ENCODE peak calls at places on chromosome 5, in nine cellular contexts. A is HCT116, K is stomach, N is Peyer's patch, L is tibial nerve, O is right lobe of liver, H is HepG2, E is uterus, F is ovary. S is an unnamed sample.

GRCh38 chr5:131810510-131811249 is 13.9 kb upstream of the FNIP1 start:
- DNase-seq in A (peak), K (no peak), N (no peak), L (no peak), O (no peak), H (peak), E (no peak), F (no peak), S (no peak)

GRCh38 chr5:124825250-124825982 is 79.0 kb upstream of the ZNF608 start:
- DNase-seq in A (no peak), K (no peak), N (peak), L (no peak), O (no peak), H (no peak), E (no peak), F (no peak), S (no peak)

GRCh38 chr5:123088031-123088805 is 823 bp upstream of the PRDM6 start:
- DNase-seq in A (no peak), K (no peak), N (no peak), L (no peak), O (no peak), H (peak), E (no peak), F (no peak), S (peak)

GRCh38 chr5:159965031-159965837 is 43.7 kb upstream of the TTC1 start:
- DNase-seq in A (peak), K (peak), N (no peak), L (no peak), O (peak), H (peak), E (peak), F (peak), S (no peak)

GRCh38 chr5:3911111-3911510 is 315.5 kb downstream of the IRX1 start:
- DNase-seq in A (no peak), K (no peak), N (no peak), L (no peak), O (no peak), H (no peak), E (no peak), F (no peak), S (no peak)

GRCh38 chr5:5181650-5182324 is 41.7 kb downstream of the ADAMTS16 start:
- DNase-seq in A (no peak), K (no peak), N (no peak), L (no peak), O (no peak), H (no peak), E (no peak), F (no peak), S (no peak)

GRCh38 chr5:157348049-157348400 is 82.1 kb downstream of the CYFIP2 start:
- DNase-seq in A (no peak), K (no peak), N (no peak), L (no peak), O (no peak), H (no peak), E (no peak), F (no peak), S (no peak)

GRCh38 chr5:21007781-21008180 is 1019.8 kb upstream of the CDH18 start:
- DNase-seq in A (no peak), K (no peak), N (no peak), L (no peak), O (no peak), H (no peak), E (no peak), F (no peak), S (no peak)

GRCh38 chr5:17808566-17808965 is 174.3 kb downstream of the TAF11L14 start:
- DNase-seq in A (no peak), K (no peak), N (no peak), L (no peak), O (no peak), H (no peak), E (no peak), F (no peak), S (no peak)

GRCh38 chr5:23820764-23821471 is 313.5 kb downstream of the PRDM9 start:
- DNase-seq in A (no peak), K (no peak), N (no peak), L (no peak), O (no peak), H (no peak), E (no peak), F (no peak), S (no peak)

GRCh38 chr5:110309222-110309621 is 417.2 kb downstream of the TMEM232 start:
- DNase-seq in A (no peak), K (no peak), N (no peak), L (no peak), O (no peak), H (no peak), E (no peak), F (no peak), S (no peak)

GRCh38 chr5:99438619-99439018 is 509.8 kb upstream of the CHD1 start:
- DNase-seq in A (no peak), K (no peak), N (no peak), L (no peak), O (no peak), H (no peak), E (no peak), F (no peak), S (no peak)

GRCh38 chr5:108788142-108788541 is 40.4 kb downstream of the FER start:
- DNase-seq in A (no peak), K (peak), N (no peak), L (no peak), O (peak), H (no peak), E (peak), F (no peak), S (peak)

GRCh38 chr5:125277494-125278154 is 531.2 kb upstream of the ZNF608 start:
- DNase-seq in A (peak), K (no peak), N (no peak), L (no peak), O (no peak), H (peak), E (no peak), F (no peak), S (no peak)

GRCh38 chr5:151463137-151464029 is 16.0 kb downstream of the SLC36A1 start:
- DNase-seq in A (no peak), K (no peak), N (no peak), L (no peak), O (no peak), H (peak), E (no peak), F (no peak), S (no peak)

GRCh38 chr5:134149571-134150303 is 27.0 kb downstream of the SKP1 start:
- DNase-seq in A (no peak), K (peak), N (no peak), L (no peak), O (peak), H (peak), E (no peak), F (no peak), S (no peak)
- TF ChIP-seq POLR2A in A (no peak), K (no peak), N (no peak), L (no peak), O (no peak), H (no peak), E (no peak), F (no peak), S (no peak)

DNA sequence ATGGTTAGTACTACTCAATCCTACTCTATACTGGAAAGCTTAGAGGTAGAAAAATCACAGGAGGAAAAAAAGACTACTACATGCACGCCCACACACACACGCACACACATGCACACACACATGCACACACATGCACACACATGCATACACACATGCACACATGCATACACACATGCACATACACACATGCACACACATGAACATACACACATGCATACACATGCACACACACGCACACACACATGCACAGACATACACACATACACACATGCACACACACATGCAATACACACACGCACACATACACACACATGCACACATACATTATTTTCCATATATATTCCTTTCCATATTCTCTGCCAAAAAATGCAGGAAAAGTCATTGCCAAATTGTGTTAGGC is 188.1 kb upstream of the EGFLAM start:
- DNase-seq in A (no peak), K (no peak), N (no peak), L (no peak), O (no peak), H (no peak), E (no peak), F (no peak), S (no peak)
- TF ChIP-seq POLR2A in A (no peak), K (no peak), N (no peak), L (no peak), O (no peak), H (no peak), E (no peak), F (no peak), S (no peak)

GRCh38 chr5:174876-175465 is 16.3 kb upstream of the LRRC14B start:
- DNase-seq in A (no peak), K (no peak), N (no peak), L (no peak), O (peak), H (no peak), E (no peak), F (peak), S (peak)

GRCh38 chr5:179401-179800 is 11.9 kb upstream of the LRRC14B start:
- DNase-seq in A (no peak), K (no peak), N (no peak), L (no peak), O (no peak), H (no peak), E (no peak), F (no peak), S (peak)

GRCh38 chr5:172841-173251 is 18.4 kb upstream of the LRRC14B start:
- DNase-seq in A (no peak), K (no peak), N (no peak), L (no peak), O (peak), H (no peak), E (no peak), F (peak), S (no peak)

GRCh38 chr5:173639-174600 is 17.4 kb upstream of the LRRC14B start:
- DNase-seq in A (no peak), K (no peak), N (no peak), L (no peak), O (peak), H (no peak), E (no peak), F (peak), S (no peak)

GRCh38 chr5:176296-176823 is 14.9 kb upstream of the LRRC14B start:
- DNase-seq in A (no peak), K (no peak), N (no peak), L (no peak), O (no peak), H (no peak), E (no peak), F (no peak), S (peak)
- TF ChIP-seq POLR2A in A (no peak), K (no peak), N (no peak), L (no peak), O (no peak), H (no peak), E (no peak), F (no peak), S (no peak)

DNA sequence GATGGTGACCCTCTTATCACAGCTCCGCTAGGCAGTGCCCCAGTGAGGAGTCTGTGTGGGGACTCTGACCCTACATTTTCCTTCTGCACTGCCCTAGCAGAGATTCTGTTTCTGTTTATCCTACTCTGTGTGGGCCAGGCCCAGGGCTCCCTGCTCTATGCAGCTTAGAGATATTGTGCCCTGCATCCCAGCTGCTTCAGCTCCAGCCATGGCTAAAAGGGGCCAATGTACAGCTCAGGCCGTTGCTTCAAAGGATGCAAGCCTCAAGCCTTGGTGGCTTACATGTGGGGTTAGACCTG is 2030.7 kb upstream of the CDH9 start:
- DNase-seq in A (no peak), K (no peak), N (no peak), L (no peak), O (no peak), H (no peak), E (no peak), F (no peak), S (no peak)
- TF ChIP-seq POLR2A in A (no peak), K (no peak), N (no peak), L (no peak), O (no peak), H (no peak), E (no peak), F (no peak), S (no peak)